ENCODE peak calls at places on chromosome 19, in nine cellular contexts. R is hippocampal formation; W is brain microvascular endothelial cell; K is esophagus squamous epithelium; H is fibroblast of mammary gland; F is stimulated activated CD4-positive, alpha-beta T cell treated with anti-CD3 and anti-CD28 coated beads, Interleukin-4, amount 100 ng/mL, for 48 hours; Y is nephron progenitor cell; C is astrocyte; A is IMR-90. U is an unnamed sample.

GRCh38 chr19:5436101-5436947 is 18.9 kb upstream of the ZNRF4 start:
- DNase-seq in F (no peak), C (peak), A (peak), K (no peak), R (peak), H (peak), W (peak), Y (peak), U (peak)

GRCh38 chr19:47369923-47370625 is 21.0 kb downstream of the DHX34 start:
- DNase-seq in R (no peak), W (peak), H (peak), Y (no peak), K (no peak), A (peak), C (peak), F (no peak), U (no peak)

GRCh38 chr19:33304760-33305647 is 2.7 kb upstream of the CEBPA start:
- DNase-seq in C (no peak), Y (no peak), H (no peak), A (no peak), K (no peak), F (no peak), W (no peak), R (no peak), U (no peak)

GRCh38 chr19:44604241-44604640 is 9.1 kb upstream of the IGSF23 start:
- DNase-seq in R (no peak), C (no peak), F (no peak), K (no peak), H (no peak), Y (no peak), W (no peak), A (no peak), U (no peak)

GRCh38 chr19:55481148-55482127 is 3.5 kb upstream of the NAT14 start:
- DNase-seq in W (no peak), H (no peak), C (no peak), A (no peak), K (no peak), F (no peak), R (no peak), Y (no peak), U (no peak)

GRCh38 chr19:12891553-12892021 is 627 bp downstream of the GCDH start:
- DNase-seq in Y (peak), C (no peak), F (no peak), R (no peak), H (no peak), A (no peak), W (no peak), K (no peak), U (no peak)

GRCh38 chr19:7739211-7739752 is 7.4 kb upstream of the CLEC4G start:
- DNase-seq in W (no peak), C (no peak), R (no peak), A (no peak), Y (no peak), K (no peak), H (no peak), F (no peak), U (no peak)

GRCh38 chr19:55452381-55453325 is 8.8 kb downstream of the ISOC2 start:
- DNase-seq in K (no peak), C (peak), H (peak), Y (peak), A (peak), W (peak), R (peak), F (no peak), U (peak)

GRCh38 chr19:48945415-48945814 is 9.3 kb upstream of the BAX start:
- DNase-seq in K (no peak), H (no peak), Y (no peak), A (no peak), R (no peak), F (no peak), W (no peak), C (no peak), U (no peak)

GRCh38 chr19:30153326-30154210 is 211.5 kb downstream of the URI1 start:
- DNase-seq in A (no peak), H (no peak), F (no peak), Y (no peak), C (no peak), K (no peak), W (no peak), R (no peak), U (no peak)

GRCh38 chr19:51339313-51339686 is 2.6 kb downstream of the VSIG10L start:
- DNase-seq in W (no peak), F (peak), Y (no peak), A (no peak), C (no peak), R (no peak), H (no peak), K (no peak), U (peak)

GRCh38 chr19:28886708-28887107 is 326.2 kb downstream of the UQCRFS1 start:
- DNase-seq in A (no peak), R (no peak), F (no peak), Y (no peak), C (no peak), H (no peak), K (no peak), W (no peak), U (no peak)

GRCh38 chr19:9937001-9937411 is 691 bp upstream of the OLFM2 start:
- DNase-seq in K (no peak), A (no peak), F (no peak), H (no peak), R (no peak), Y (peak), W (no peak), C (no peak), U (no peak)

GRCh38 chr19:54017266-54017665 is 25.8 kb downstream of the CACNG6 start:
- DNase-seq in C (peak), Y (no peak), A (peak), K (no peak), W (peak), R (no peak), H (peak), F (no peak), U (peak)

GRCh38 chr19:45402469-45403070 is 2.3 kb downstream of the PPP1R13L start:
- DNase-seq in F (no peak), H (no peak), C (no peak), Y (peak), K (no peak), W (peak), A (no peak), R (no peak), U (no peak)

GRCh38 chr19:51514866-51515481 is 13.4 kb upstream of the SIGLEC12 start:
- DNase-seq in A (peak), W (peak), Y (peak), H (peak), F (no peak), K (no peak), C (peak), R (peak), U (peak)

GRCh38 chr19:13817018-13817614 is 21.9 kb downstream of the ZSWIM4 start:
- DNase-seq in C (no peak), Y (peak), K (no peak), W (no peak), F (no peak), H (no peak), R (no peak), A (no peak), U (no peak)

GRCh38 chr19:14021474-14021873 is 6.5 kb upstream of the RLN3 start:
- DNase-seq in K (no peak), W (no peak), A (no peak), Y (peak), H (no peak), R (no peak), F (no peak), C (no peak), U (no peak)

GRCh38 chr19:12885749-12886706 is 973 bp downstream of the KLF1 start:
- DNase-seq in A (no peak), Y (no peak), W (no peak), R (no peak), H (no peak), C (no peak), K (no peak), F (no peak), U (no peak)

GRCh38 chr19:6100284-6100915 is 9.9 kb downstream of the RFX2 start:
- DNase-seq in C (no peak), A (no peak), H (no peak), F (no peak), K (no peak), R (no peak), Y (peak), W (no peak), U (no peak)

GRCh38 chr19:15418112-15418587 is 638 bp downstream of the AKAP8L start:
- DNase-seq in Y (no peak), K (no peak), W (peak), R (no peak), H (peak), F (no peak), C (no peak), A (no peak), U (no peak)

GRCh38 chr19:56476671-56477428 is at the start of gene ZNF667:
- DNase-seq in K (no peak), C (peak), H (peak), F (peak), R (peak), A (peak), Y (no peak), W (peak), U (no peak)

GRCh38 chr19:13036366-13036976 is 41.2 kb downstream of the NFIX start:
- DNase-seq in K (no peak), F (no peak), C (peak), W (peak), Y (no peak), H (peak), R (no peak), A (peak), U (peak)

GRCh38 chr19:6340493-6341201 is 7.2 kb upstream of the ACER1 start:
- DNase-seq in F (no peak), W (no peak), C (no peak), H (no peak), Y (no peak), A (no peak), K (no peak), R (no peak), U (no peak)

GRCh38 chr19:35757231-35757748 is 461 bp upstream of the HSPB6 start:
- DNase-seq in H (peak), W (peak), F (peak), C (peak), A (peak), K (no peak), R (peak), Y (peak), U (no peak)

GRCh38 chr19:18297308-18297707 is 15.9 kb upstream of the JUND start:
- DNase-seq in H (no peak), W (no peak), K (no peak), F (no peak), C (no peak), R (no peak), Y (no peak), A (peak), U (no peak)

GRCh38 chr19:23437901-23438300 is 42.6 kb upstream of the ZNF91 start:
- DNase-seq in H (no peak), F (no peak), Y (no peak), W (no peak), A (no peak), C (no peak), K (no peak), R (no peak), U (no peak)

GRCh38 chr19:33812388-33813330 is 16.0 kb downstream of the KCTD15 start:
- DNase-seq in K (no peak), R (no peak), A (no peak), C (no peak), Y (no peak), W (no peak), F (no peak), H (no peak), U (no peak)

GRCh38 chr19:8552810-8553209 is 24.4 kb downstream of the MYO1F start:
- DNase-seq in C (peak), R (no peak), K (no peak), H (peak), W (peak), A (peak), Y (no peak), F (no peak), U (no peak)

GRCh38 chr19:17779281-17779930 is 15.5 kb upstream of the B3GNT3 start:
- DNase-seq in W (no peak), C (peak), Y (peak), H (peak), F (no peak), A (peak), K (no peak), R (no peak), U (peak)

GRCh38 chr19:45901432-45901903 is 945 bp downstream of the MYPOP start:
- DNase-seq in K (no peak), Y (peak), C (no peak), A (peak), H (peak), W (no peak), R (no peak), F (no peak), U (no peak)

GRCh38 chr19:51535535-51535934 is 4.1 kb upstream of the SIGLEC6 start:
- DNase-seq in F (no peak), R (no peak), W (no peak), K (no peak), Y (no peak), A (no peak), C (no peak), H (no peak), U (no peak)

GRCh38 chr19:827314-827709 is 325 bp upstream of the AZU1 start:
- DNase-seq in H (no peak), Y (no peak), A (no peak), R (no peak), F (no peak), W (no peak), C (no peak), K (no peak), U (no peak)

GRCh38 chr19:35223856-35224505 is 4.6 kb downstream of the FAM187B start:
- DNase-seq in C (no peak), Y (no peak), W (no peak), R (no peak), H (peak), A (no peak), F (no peak), K (no peak), U (no peak)

GRCh38 chr19:13441810-13442512 is 64.3 kb downstream of the CACNA1A start:
- DNase-seq in F (peak), R (no peak), C (peak), W (peak), Y (peak), H (peak), A (peak), K (no peak), U (peak)

U was measured in Caki2.